ENCODE peak calls at places on chromosomes 6 and 20, in seven cellular contexts. L, A, X, M, Q, P and V are unnamed samples.

GRCh38 chr6:120947111-120947510 is 387.2 kb downstream of the TBC1D32 start:
- ATAC-seq in P (no peak), X (no peak), L (peak; percentile 86), Q (no peak), M (no peak), A (no peak), V (no peak)

GRCh38 chr6:3578981-3579380 is 122.1 kb upstream of the SLC22A23 start:
- ATAC-seq in X (no peak), L (no peak), A (no peak), M (no peak), P (no peak), Q (no peak), V (no peak)

GRCh38 chr6:118401325-118401998 is 146.6 kb upstream of the PLN start:
- ATAC-seq in A (no peak), M (no peak), L (no peak), X (no peak), Q (no peak), P (no peak), V (no peak)

GRCh38 chr6:94362061-94362864 is 942.9 kb upstream of the EPHA7 start:
- ATAC-seq in Q (peak; percentile 40), L (no peak), A (no peak), X (no peak), P (no peak), M (no peak), V (no peak)

GRCh38 chr6:40251609-40252008 is 317.3 kb upstream of the MOCS1 start:
- ATAC-seq in L (no peak), P (no peak), M (no peak), X (no peak), Q (no peak), A (no peak), V (no peak)

GRCh38 chr6:99232003-99232402 is 117.5 kb downstream of the FAXC start:
- ATAC-seq in M (no peak), L (no peak), A (no peak), P (no peak), Q (no peak), X (no peak), V (no peak)

GRCh38 chr20:21104921-21105320 is 1.2 kb downstream of the LINC00237 start:
- ATAC-seq in X (no peak), A (no peak), M (no peak), L (no peak), P (no peak), Q (no peak), V (no peak)

GRCh38 chr6:39982720-39983119 is 48.5 kb upstream of the MOCS1 start:
- ATAC-seq in M (no peak), P (no peak), Q (no peak), L (no peak), A (no peak), X (no peak), V (no peak)

GRCh38 chr6:13253272-13253671 is 75.1 kb downstream of the TBC1D7 start:
- ATAC-seq in Q (no peak), P (no peak), A (no peak), L (no peak), X (no peak), M (no peak), V (no peak)

GRCh38 chr6:5205877-5206840 is 54.6 kb downstream of the LYRM4 start:
- ATAC-seq in P (no peak), Q (peak; percentile 89), L (peak; percentile 96), A (peak; percentile 93), X (no peak), M (no peak), V (peak; percentile 71)

GRCh38 chr6:139051396-139052070 is 23.0 kb downstream of the ABRACL start:
- ATAC-seq in X (no peak), A (no peak), M (no peak), P (no peak), Q (no peak), L (no peak), V (no peak)

GRCh38 chr20:17605131-17605660 is 35.3 kb downstream of the DSTN start:
- ATAC-seq in A (no peak), L (peak; percentile 86), P (no peak), X (peak; percentile 10), Q (no peak), M (no peak), V (no peak)

GRCh38 chr20:46931699-46932098 is 37.1 kb downstream of the EYA2 start:
- ATAC-seq in L (no peak), A (peak; percentile 60), X (no peak), P (no peak), Q (peak; percentile 77), M (no peak), V (no peak)

GRCh38 chr6:3585320-3585935 is 128.6 kb upstream of the SLC22A23 start:
- ATAC-seq in Q (no peak), A (no peak), M (no peak), X (no peak), L (no peak), P (no peak), V (peak; percentile 32)

GRCh38 chr20:51583499-51583898 is 41.0 kb upstream of the NFATC2 start:
- ATAC-seq in P (no peak), X (no peak), Q (no peak), A (no peak), M (no peak), L (no peak), V (no peak)

GRCh38 chr6:157631388-157631787 is 191.7 kb upstream of the SNX9 start:
- ATAC-seq in X (no peak), P (no peak), Q (no peak), A (no peak), L (no peak), M (no peak), V (no peak)

GRCh38 chr6:49634080-49634810 is 2.4 kb downstream of the RHAG start:
- ATAC-seq in X (no peak), M (no peak), L (no peak), A (no peak), P (no peak), Q (no peak), V (no peak)

GRCh38 chr20:11454966-11455799 is 462.5 kb upstream of the BTBD3 start:
- ATAC-seq in P (no peak), Q (no peak), M (no peak), X (peak; percentile 92), L (no peak), A (no peak), V (peak; percentile 85)

GRCh38 chr6:163707385-163708355 is 293.2 kb downstream of the QKI start:
- ATAC-seq in M (no peak), A (no peak), X (no peak), L (no peak), P (no peak), Q (no peak), V (no peak)

GRCh38 chr6:160247457-160247883 is 11.2 kb downstream of the SLC22A2 start:
- ATAC-seq in M (no peak), X (no peak), P (no peak), L (no peak), Q (no peak), A (no peak), V (no peak)

GRCh38 chr6:50655848-50656453 is 57.4 kb upstream of the TFAP2D start:
- ATAC-seq in M (no peak), X (no peak), L (peak; percentile 65), Q (no peak), P (no peak), A (no peak), V (no peak)

GRCh38 chr20:47334022-47334551 is 22.4 kb downstream of the ZMYND8 start:
- ATAC-seq in L (peak; percentile 79), X (peak; percentile 78), M (no peak), Q (peak; percentile 86), P (peak; percentile 74), A (peak; percentile 82), V (peak; percentile 90)

GRCh38 chr6:38095054-38095453 is 275.5 kb downstream of the ZFAND3 start:
- ATAC-seq in Q (no peak), L (peak; percentile 75), P (no peak), X (no peak), M (no peak), A (no peak), V (peak; percentile 84)

GRCh38 chr6:168979254-168979653 is 274.4 kb downstream of the THBS2 start:
- ATAC-seq in M (no peak), L (no peak), A (no peak), X (no peak), P (no peak), Q (no peak), V (no peak)

GRCh38 chr6:140979642-140980091 is 1153.1 kb upstream of the GJE1 start:
- ATAC-seq in X (no peak), M (no peak), L (no peak), Q (peak; percentile 88), A (peak; percentile 94), P (no peak), V (peak; percentile 86)

GRCh38 chr20:44134897-44135810 is 51.8 kb downstream of the JPH2 start:
- ATAC-seq in P (peak; percentile 52), M (no peak), X (peak; percentile 49), L (no peak), A (no peak), Q (no peak), V (no peak)

GRCh38 chr20:9508696-9509178 is 5.7 kb upstream of the LAMP5 start:
- ATAC-seq in L (no peak), A (no peak), M (no peak), X (no peak), Q (no peak), P (no peak), V (no peak)

GRCh38 chr20:37414133-37414532 is 68.2 kb downstream of the SRC start:
- ATAC-seq in L (no peak), P (no peak), Q (no peak), A (no peak), M (no peak), X (no peak), V (no peak)

GRCh38 chr6:52726741-52727535 is 36.3 kb downstream of the GSTA2 start:
- ATAC-seq in A (no peak), M (no peak), L (no peak), P (no peak), X (no peak), Q (no peak), V (no peak)

GRCh38 chr20:38091447-38092216 is 58.1 kb downstream of the RPRD1B start:
- ATAC-seq in A (peak; percentile 69), Q (peak; percentile 48), M (no peak), L (peak; percentile 4), X (no peak), P (peak; percentile 16), V (no peak)

GRCh38 chr20:37042986-37043972 is 52.5 kb downstream of the RBL1 start:
- ATAC-seq in P (peak; percentile 80), A (no peak), X (no peak), L (no peak), M (peak; percentile 92), Q (no peak), V (no peak)

GRCh38 chr6:49513153-49513989 is 13.6 kb downstream of the GLYATL3 start:
- ATAC-seq in X (no peak), M (no peak), L (peak; percentile 80), P (no peak), A (no peak), Q (no peak), V (no peak)

GRCh38 chr20:48129319-48129973 is 344.2 kb upstream of the SULF2 start:
- ATAC-seq in A (no peak), P (no peak), X (no peak), L (no peak), Q (no peak), M (no peak), V (no peak)

GRCh38 chr6:113862112-113862511 is 5.0 kb downstream of the MARCKS start:
- ATAC-seq in Q (no peak), P (no peak), A (no peak), M (no peak), L (no peak), X (no peak), V (no peak)

GRCh38 chr20:50449789-50450492 is 60.2 kb upstream of the PTPN1 start:
- ATAC-seq in P (no peak), A (no peak), L (no peak), M (peak; percentile 44), X (peak; percentile 46), Q (no peak), V (peak; percentile 24)

GRCh38 chr20:32337937-32338661 is 20.0 kb upstream of the ASXL1 start:
- ATAC-seq in A (no peak), L (no peak), Q (no peak), M (no peak), P (no peak), X (no peak), V (no peak)

GRCh38 chr6:15456422-15456821 is 206.4 kb downstream of the DTNBP1 start:
- ATAC-seq in L (no peak), X (no peak), P (no peak), Q (no peak), M (no peak), A (no peak), V (no peak)